ENCODE peak calls at places on chromosomes 5 and 9, in seven cellular contexts. V, B, C, X, A, H and U are unnamed samples.

GRCh38 chr5:137214446-137215189 is 284.5 kb downstream of the SPOCK1 start:
- DNase-seq in H (no peak), B (no peak), A (no peak), V (no peak), C (no peak), X (no peak), U (no peak)

GRCh38 chr5:141681695-141682641 is at the start of gene ARAP3:
- DNase-seq in A (peak), X (peak), H (peak), B (no peak), C (peak), V (no peak), U (peak)

GRCh38 chr5:115033861-115034260 is 135.8 kb downstream of the TRIM36 start:
- DNase-seq in H (no peak), B (peak), A (no peak), C (peak), V (no peak), X (no peak), U (peak)

GRCh38 chr5:168317096-168317520 is 25.7 kb downstream of the WWC1 start:
- DNase-seq in A (no peak), X (no peak), V (no peak), C (no peak), B (no peak), H (no peak), U (no peak)

GRCh38 chr9:131697097-131697496 is 42.8 kb downstream of the RAPGEF1 start:
- DNase-seq in V (no peak), B (no peak), C (no peak), H (peak), X (no peak), A (no peak), U (no peak)

GRCh38 chr9:79120533-79121315 is 451.0 kb upstream of the TLE4 start:
- DNase-seq in X (no peak), H (peak), V (no peak), C (no peak), A (no peak), B (no peak), U (no peak)

GRCh38 chr9:120923620-120924328 is 2.8 kb downstream of the TRAF1 start:
- DNase-seq in V (no peak), B (peak), X (no peak), H (no peak), A (no peak), C (no peak), U (no peak)

GRCh38 chr9:125758986-125759811 is 12.0 kb downstream of the PBX3 start:
- DNase-seq in C (no peak), V (no peak), B (no peak), X (no peak), A (no peak), H (no peak), U (no peak)

GRCh38 chr5:33679791-33680190 is 212.0 kb downstream of the ADAMTS12 start:
- DNase-seq in X (no peak), C (peak), B (no peak), V (no peak), H (peak), A (no peak), U (no peak)

GRCh38 chr9:137960496-137960895 is 82.9 kb downstream of the CACNA1B start:
- DNase-seq in A (no peak), B (no peak), H (no peak), C (no peak), V (peak), X (no peak), U (no peak)

GRCh38 chr5:142222235-142222880 is 102.5 kb downstream of the SPRY4 start:
- DNase-seq in B (no peak), A (no peak), H (no peak), C (no peak), V (no peak), X (no peak), U (peak)

GRCh38 chr9:28770226-28770625 is 1196.9 kb upstream of the C9orf72 start:
- DNase-seq in X (no peak), V (no peak), A (no peak), B (no peak), H (no peak), C (no peak), U (no peak)

GRCh38 chr5:114702111-114702510 is 340.2 kb downstream of the KCNN2 start:
- DNase-seq in C (no peak), H (no peak), B (no peak), A (no peak), V (no peak), X (no peak), U (no peak)

GRCh38 chr9:86968258-86968920 is 21.1 kb upstream of the GAS1 start:
- DNase-seq in C (no peak), B (no peak), H (peak), A (no peak), X (no peak), V (no peak), U (no peak)

GRCh38 chr5:176788931-176789872 is 21.2 kb upstream of the UNC5A start:
- DNase-seq in V (no peak), A (no peak), C (no peak), X (no peak), B (no peak), H (no peak), U (no peak)

GRCh38 chr9:133552236-133552635 is 17.7 kb downstream of the ADAMTSL2 start:
- DNase-seq in C (no peak), H (no peak), V (no peak), B (no peak), X (no peak), A (no peak), U (no peak)

GRCh38 chr9:93133641-93134017 is 422 bp downstream of the NINJ1 start:
- DNase-seq in C (peak), A (peak), H (peak), V (peak), B (peak), X (peak), U (peak)

GRCh38 chr9:128059365-128059983 is 7.6 kb downstream of the NAIF1 start:
- DNase-seq in B (no peak), X (no peak), V (no peak), H (no peak), C (no peak), A (no peak), U (no peak)

GRCh38 chr9:124553738-124554137 is 46.5 kb upstream of the NR5A1 start:
- DNase-seq in V (no peak), H (peak), C (peak), X (no peak), A (no peak), B (no peak), U (no peak)

GRCh38 chr5:157603333-157604190 is 28.0 kb upstream of the ADAM19 start:
- DNase-seq in H (peak), X (peak), V (no peak), A (no peak), B (peak), C (peak), U (peak)

GRCh38 chr5:150374651-150375050 is 17.2 kb downstream of the TCOF1 start:
- DNase-seq in C (no peak), B (no peak), H (no peak), A (no peak), X (no peak), V (no peak), U (no peak)

GRCh38 chr5:142772766-142773293 is 2.7 kb downstream of the ARHGAP26 start:
- DNase-seq in H (no peak), A (no peak), B (no peak), C (no peak), X (no peak), V (no peak), U (no peak)

GRCh38 chr9:137986268-137987099 is 108.9 kb downstream of the CACNA1B start:
- DNase-seq in B (no peak), A (no peak), X (no peak), H (no peak), V (no peak), C (no peak), U (no peak)

GRCh38 chr5:94031631-94032030 is 290.2 kb upstream of the POU5F2 start:
- DNase-seq in X (no peak), B (no peak), V (no peak), H (peak), A (no peak), C (peak), U (peak)

GRCh38 chr5:179700401-179700918 is 1.7 kb downstream of the CANX start:
- DNase-seq in V (no peak), H (peak), C (no peak), X (peak), B (peak), A (no peak), U (peak)

GRCh38 chr9:81191222-81191621 is 498.1 kb downstream of the TLE1 start:
- DNase-seq in B (no peak), H (no peak), X (peak), A (no peak), C (no peak), V (no peak), U (no peak)

GRCh38 chr9:111599092-111599947 is at the start of gene PTGR1:
- DNase-seq in C (peak), A (peak), X (peak), V (peak), B (peak), H (peak), U (peak)

GRCh38 chr5:124661317-124662141 is 84.9 kb downstream of the ZNF608 start:
- DNase-seq in H (peak), C (peak), B (no peak), X (peak), V (no peak), A (no peak), U (peak)

GRCh38 chr9:77127071-77127470 is 50.3 kb upstream of the VPS13A start:
- DNase-seq in A (no peak), X (no peak), V (no peak), H (no peak), B (no peak), C (no peak), U (no peak)

GRCh38 chr5:134835623-134836022 is 10.1 kb upstream of the C5orf24 start:
- DNase-seq in X (no peak), A (no peak), C (no peak), H (no peak), V (no peak), B (no peak), U (no peak)
- TF ChIP-seq CTCF in X (no peak), A (no peak), C (no peak), H (no peak), V (no peak), B (no peak), U (no peak)

DNA sequence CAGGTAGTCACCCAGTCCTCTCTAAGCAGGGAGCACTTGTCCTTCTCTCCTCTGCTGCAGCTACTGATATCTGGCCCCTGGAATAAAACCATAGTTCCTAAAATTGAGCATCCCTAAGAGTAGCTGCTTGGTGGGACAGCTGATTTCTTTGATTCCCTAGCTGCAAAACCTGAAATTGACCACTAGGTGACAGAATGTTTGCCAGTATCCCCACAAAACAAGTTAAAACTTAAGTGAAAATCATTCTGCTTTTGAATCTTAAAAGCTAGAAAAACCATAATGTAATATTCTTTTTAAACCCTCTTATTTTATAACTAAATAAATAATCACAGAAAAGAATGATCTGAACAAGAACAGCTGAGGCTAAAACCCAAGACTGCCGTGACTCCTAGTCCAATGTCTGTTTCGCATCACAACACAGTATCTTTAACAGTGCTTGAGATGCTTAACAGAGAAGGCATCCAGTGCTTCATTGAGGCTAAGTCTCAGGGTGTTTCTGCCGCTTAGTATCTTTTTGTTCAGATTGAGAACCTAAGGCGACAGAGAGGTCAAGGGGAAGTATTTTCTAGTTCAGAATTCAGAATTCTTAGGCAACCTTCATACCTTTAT is 24.4 kb upstream of the TAL2 start:
- DNase-seq in B (no peak), H (peak), A (no peak), V (no peak), C (peak), X (no peak), U (no peak)
- TF ChIP-seq CTCF in B (peak), H (peak), A (no peak), V (no peak), C (peak), X (peak), U (peak)

DNA sequence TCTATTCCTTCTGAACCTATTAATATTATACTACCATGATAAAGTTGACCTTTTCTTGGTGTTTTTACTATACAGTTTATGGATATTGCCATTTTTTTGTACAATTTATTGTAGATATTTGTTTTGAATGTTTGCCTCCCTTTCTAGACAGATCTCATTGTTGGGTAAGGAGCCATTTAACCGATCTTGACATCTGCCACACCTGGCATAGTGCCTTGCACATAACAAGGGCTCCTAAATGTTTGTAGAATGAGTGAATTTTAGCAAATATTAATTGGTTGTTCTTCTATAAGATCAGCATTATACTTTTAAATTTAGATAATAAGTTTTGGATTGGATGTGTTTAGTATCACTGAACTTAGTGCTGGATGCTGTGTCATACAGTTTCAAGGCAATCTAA is 175.3 kb downstream of the GDNF start:
- DNase-seq in X (no peak), V (no peak), B (no peak), H (no peak), C (no peak), A (no peak), U (no peak)
- TF ChIP-seq CTCF in X (no peak), V (no peak), B (no peak), H (no peak), C (no peak), A (no peak), U (no peak)

GRCh38 chr5:616342-617039 is 4.4 kb downstream of the CEP72 start:
- DNase-seq in A (peak), H (peak), X (no peak), V (no peak), B (peak), C (no peak), U (no peak)
- TF ChIP-seq CTCF in A (no peak), H (peak), X (no peak), V (no peak), B (peak), C (no peak), U (no peak)

GRCh38 chr9:73264636-73265035 is 113.0 kb downstream of the ANXA1 start:
- DNase-seq in V (no peak), B (no peak), X (no peak), A (no peak), H (no peak), C (no peak), U (no peak)

GRCh38 chr9:73265876-73266275 is 114.2 kb downstream of the ANXA1 start:
- DNase-seq in A (no peak), C (no peak), B (no peak), V (no peak), H (no peak), X (no peak), U (no peak)

GRCh38 chr9:73270967-73271722 is 119.5 kb downstream of the ANXA1 start:
- DNase-seq in A (no peak), H (peak), C (peak), X (peak), V (no peak), B (no peak), U (peak)

GRCh38 chr9:73269430-73270101 is 117.9 kb downstream of the ANXA1 start:
- DNase-seq in X (no peak), A (no peak), B (peak), H (peak), C (peak), V (no peak), U (peak)
- TF ChIP-seq CTCF in X (peak), A (no peak), B (no peak), H (peak), C (peak), V (no peak), U (peak)

DNA sequence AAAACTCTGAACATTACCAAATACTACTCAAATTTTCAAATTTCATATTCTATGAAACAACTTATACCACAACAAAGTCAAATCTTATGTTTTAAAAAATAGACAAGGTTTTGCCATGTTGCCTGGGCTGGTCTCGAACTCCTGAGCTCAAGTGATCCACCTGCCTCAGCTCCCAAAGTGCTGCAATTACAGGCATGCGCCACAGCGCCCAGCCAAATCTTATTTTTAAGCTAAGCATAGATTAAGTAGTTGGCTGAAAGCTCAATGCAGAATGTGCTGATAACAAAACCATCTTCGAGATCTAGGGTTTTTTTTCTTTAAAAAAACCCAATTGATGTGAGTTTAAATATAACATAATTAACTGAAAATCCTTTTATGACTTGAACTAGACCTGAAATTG is 6.4 kb downstream of the LMBRD2 start:
- DNase-seq in V (no peak), H (no peak), A (no peak), C (no peak), B (no peak), X (no peak), U (no peak)
- TF ChIP-seq CTCF in V (no peak), H (no peak), A (no peak), C (no peak), B (no peak), X (no peak), U (no peak)

GRCh38 chr5:14665110-14665822 is 748 bp downstream of the OTULIN start:
- DNase-seq in H (peak), B (peak), X (peak), A (no peak), C (peak), V (no peak), U (peak)
- TF ChIP-seq CTCF in H (no peak), B (no peak), X (no peak), A (no peak), C (no peak), V (peak), U (no peak)

GRCh38 chr9:136345281-136346156 is 18.0 kb downstream of the DNLZ start:
- DNase-seq in X (no peak), C (peak), A (no peak), V (no peak), H (peak), B (no peak), U (peak)
- TF ChIP-seq CTCF in X (no peak), C (peak), A (no peak), V (no peak), H (peak), B (no peak), U (peak)

DNA sequence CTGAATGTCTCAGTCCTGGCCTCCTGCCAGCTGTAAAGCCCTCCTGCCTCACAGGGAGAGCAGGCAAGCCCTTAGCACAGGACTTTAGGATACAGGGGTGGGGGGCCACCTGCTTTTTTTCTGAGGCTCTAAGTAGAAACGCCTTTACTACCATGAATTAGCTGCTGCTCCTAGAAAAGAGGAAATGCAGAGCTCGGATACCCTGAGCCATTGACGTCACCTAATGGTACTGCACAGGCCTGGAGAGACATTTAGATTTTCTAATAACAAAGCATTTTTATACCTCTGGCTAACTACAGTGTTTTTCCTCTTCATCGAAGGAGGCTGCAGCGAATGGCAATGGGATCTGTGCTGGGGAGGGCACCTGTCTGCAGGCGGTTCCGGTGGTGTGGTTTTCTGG is 137.0 kb downstream of the WDR41 start:
- DNase-seq in H (no peak), V (no peak), C (no peak), X (no peak), A (no peak), B (no peak), U (no peak)
- TF ChIP-seq CTCF in H (no peak), V (no peak), C (no peak), X (no peak), A (no peak), B (no peak), U (no peak)

DNA sequence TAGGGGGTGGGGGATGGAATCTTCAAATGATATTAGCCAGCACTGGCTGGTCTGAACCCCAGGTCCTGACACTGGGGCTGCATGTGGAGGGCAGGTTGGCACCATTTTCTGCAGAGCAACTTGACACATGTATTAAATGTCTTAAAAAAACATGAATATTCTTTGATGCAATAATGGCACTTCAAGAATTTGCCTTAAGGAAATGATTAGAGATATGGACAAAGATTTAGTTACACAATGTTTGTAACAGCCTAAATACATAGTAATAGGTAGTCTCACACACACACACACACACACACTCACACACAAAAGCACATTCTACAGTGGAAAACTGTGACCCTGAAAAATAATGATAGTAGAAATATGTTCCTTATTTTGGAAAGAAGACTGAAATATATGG is 3.6 kb downstream of the SVEP1 start:
- DNase-seq in X (no peak), B (no peak), V (no peak), H (no peak), C (no peak), A (no peak), U (peak)
- TF ChIP-seq CTCF in X (no peak), B (no peak), V (no peak), H (no peak), C (no peak), A (no peak), U (no peak)